ENCODE peak calls at places on chromosome 3, in six cellular contexts. A, N, Y, Z, S and M are unnamed samples.

GRCh38 chr3:152650177-152650576 is 184.8 kb upstream of the P2RY1 start:
- DNase-seq in A (no peak), N (no peak), Y (no peak), Z (peak), S (no peak), M (no peak)

GRCh38 chr3:160150066-160150465 is 75.2 kb upstream of the C3orf80 start:
- DNase-seq in A (no peak), N (no peak), Y (no peak), Z (no peak), S (no peak), M (no peak)

GRCh38 chr3:126994661-126995161 is 11.8 kb downstream of the PLXNA1 start:
- DNase-seq in A (no peak), N (no peak), Y (no peak), Z (no peak), S (no peak), M (no peak)

GRCh38 chr3:113769551-113769950 is 22.7 kb downstream of the ATP6V1A start:
- DNase-seq in A (no peak), N (no peak), Y (peak), Z (peak), S (peak), M (no peak)

GRCh38 chr3:196517142-196517808 is 2.1 kb upstream of the SMCO1 start:
- DNase-seq in A (no peak), N (no peak), Y (no peak), Z (no peak), S (no peak), M (peak)

GRCh38 chr3:5005367-5005766 is 26.1 kb downstream of the BHLHE40 start:
- DNase-seq in A (no peak), N (no peak), Y (no peak), Z (no peak), S (no peak), M (no peak)

GRCh38 chr3:44939581-44940036 is 36.4 kb downstream of the ZDHHC3 start:
- DNase-seq in A (no peak), N (no peak), Y (no peak), Z (peak), S (no peak), M (no peak)

GRCh38 chr3:52532838-52533622 is 627 bp downstream of the NT5DC2 start:
- DNase-seq in A (no peak), N (peak), Y (peak), Z (peak), S (peak), M (peak)

GRCh38 chr3:61315874-61316273 is 64.6 kb upstream of the FHIT start:
- DNase-seq in A (no peak), N (peak), Y (peak), Z (peak), S (no peak), M (no peak)

GRCh38 chr3:79724206-79724605 is 43.6 kb downstream of the ROBO1 start:
- DNase-seq in A (no peak), N (no peak), Y (no peak), Z (no peak), S (no peak), M (no peak)

GRCh38 chr3:108528459-108529231 is 18.2 kb upstream of the MYH15 start:
- DNase-seq in A (no peak), N (no peak), Y (no peak), Z (peak), S (no peak), M (no peak)

GRCh38 chr3:13637953-13638352 is 89.0 kb downstream of the FBLN2 start:
- DNase-seq in A (no peak), N (no peak), Y (no peak), Z (no peak), S (no peak), M (no peak)

GRCh38 chr3:108037770-108038169 is 53.1 kb downstream of the CD47 start:
- DNase-seq in A (no peak), N (no peak), Y (no peak), Z (no peak), S (no peak), M (no peak)

GRCh38 chr3:48845170-48845569 is 2.5 kb downstream of the PRKAR2A start:
- DNase-seq in A (no peak), N (no peak), Y (no peak), Z (peak), S (no peak), M (no peak)

GRCh38 chr3:170532573-170532972 is 53.3 kb downstream of the SLC7A14 start:
- DNase-seq in A (no peak), N (no peak), Y (no peak), Z (no peak), S (no peak), M (no peak)

GRCh38 chr3:184549793-184550585 is 11.6 kb upstream of the EPHB3 start:
- DNase-seq in A (no peak), N (no peak), Y (peak), Z (no peak), S (no peak), M (no peak)

GRCh38 chr3:50168791-50169190 is 13.7 kb downstream of the SEMA3F start:
- DNase-seq in A (no peak), N (peak), Y (no peak), Z (no peak), S (no peak), M (no peak)

GRCh38 chr3:150737874-150738679 is 24.9 kb downstream of the SIAH2 start:
- DNase-seq in A (peak), N (no peak), Y (peak), Z (peak), S (no peak), M (peak)

GRCh38 chr3:42216820-42217416 is 49.1 kb downstream of the CCK start:
- DNase-seq in A (no peak), N (no peak), Y (no peak), Z (peak), S (no peak), M (no peak)

GRCh38 chr3:144457758-144458157 is 486.1 kb downstream of the DIPK2A start:
- DNase-seq in A (no peak), N (no peak), Y (no peak), Z (no peak), S (no peak), M (no peak)

GRCh38 chr3:183339461-183340086 is 86.5 kb downstream of the B3GNT5 start:
- DNase-seq in A (no peak), N (no peak), Y (no peak), Z (no peak), S (no peak), M (no peak)

GRCh38 chr3:190003730-190004129 is 117.0 kb downstream of the P3H2 start:
- DNase-seq in A (peak), N (no peak), Y (peak), Z (peak), S (no peak), M (peak)

GRCh38 chr3:13539671-13540070 is 9.3 kb upstream of the FBLN2 start:
- DNase-seq in A (no peak), N (no peak), Y (no peak), Z (no peak), S (no peak), M (no peak)

GRCh38 chr3:73415118-73415517 is 209.6 kb downstream of the PDZRN3 start:
- DNase-seq in A (no peak), N (no peak), Y (no peak), Z (no peak), S (no peak), M (no peak)

GRCh38 chr3:78287085-78287484 is 1247.2 kb downstream of the ROBO2 start:
- DNase-seq in A (no peak), N (no peak), Y (no peak), Z (no peak), S (no peak), M (no peak)

GRCh38 chr3:90007786-90008499 is 900.5 kb downstream of the EPHA3 start:
- DNase-seq in A (no peak), N (no peak), Y (no peak), Z (peak), S (no peak), M (no peak)

GRCh38 chr3:152436707-152437615 is 168.2 kb downstream of the MBNL1 start:
- DNase-seq in A (no peak), N (no peak), Y (no peak), Z (no peak), S (peak), M (no peak)

GRCh38 chr3:105140899-105141367 is 225.8 kb upstream of the ALCAM start:
- DNase-seq in A (no peak), N (no peak), Y (no peak), Z (no peak), S (no peak), M (no peak)

GRCh38 chr3:68972358-68972979 is 40.1 kb upstream of the TAFA4 start:
- DNase-seq in A (peak), N (peak), Y (peak), Z (peak), S (peak), M (no peak)

GRCh38 chr3:116740293-116740692 is 30.7 kb downstream of the TUSC7 start:
- DNase-seq in A (no peak), N (no peak), Y (no peak), Z (no peak), S (no peak), M (no peak)

GRCh38 chr3:116743062-116743461 is 33.5 kb downstream of the TUSC7 start:
- DNase-seq in A (no peak), N (no peak), Y (no peak), Z (no peak), S (no peak), M (no peak)

GRCh38 chr3:116739678-116740077 is 30.1 kb downstream of the TUSC7 start:
- DNase-seq in A (no peak), N (no peak), Y (no peak), Z (no peak), S (no peak), M (no peak)

DNA sequence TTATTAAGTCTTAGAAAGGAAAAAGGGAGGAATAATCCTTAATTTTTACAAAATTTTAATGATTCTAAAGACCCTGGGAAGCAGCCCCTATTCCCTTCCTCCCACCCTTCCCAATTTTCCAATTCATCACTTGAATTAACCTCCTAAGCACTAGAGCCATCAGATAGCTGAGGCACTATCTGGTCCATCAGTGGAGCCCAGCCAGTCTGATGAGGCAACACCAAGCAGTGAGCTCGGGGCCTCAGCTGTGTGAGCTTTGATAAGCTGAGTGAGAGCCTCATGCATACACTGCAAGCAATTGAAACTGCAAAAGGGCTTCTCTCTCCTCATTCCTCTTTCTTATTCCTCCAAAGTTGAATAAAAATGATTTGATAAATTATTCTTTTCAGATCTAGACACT is 31.9 kb downstream of the TUSC7 start:
- DNase-seq in A (no peak), N (no peak), Y (no peak), Z (peak), S (peak), M (no peak)
- H2AFZ ChIP-seq in A (no peak), N (no peak), Y (no peak), Z (no peak), S (no peak), M (no peak)

GRCh38 chr3:102161362-102162006 is 273.3 kb upstream of the ZPLD1 start:
- DNase-seq in A (no peak), N (no peak), Y (no peak), Z (peak), S (no peak), M (no peak)

GRCh38 chr3:102159810-102160451 is 274.9 kb upstream of the ZPLD1 start:
- DNase-seq in A (no peak), N (no peak), Y (no peak), Z (no peak), S (no peak), M (no peak)

GRCh38 chr3:102158080-102158756 is 276.6 kb upstream of the ZPLD1 start:
- DNase-seq in A (no peak), N (no peak), Y (peak), Z (peak), S (no peak), M (peak)

GRCh38 chr3:102151935-102152334 is 282.9 kb upstream of the ZPLD1 start:
- DNase-seq in A (no peak), N (no peak), Y (no peak), Z (no peak), S (no peak), M (no peak)

GRCh38 chr3:102156426-102156825 is 278.4 kb upstream of the ZPLD1 start:
- DNase-seq in A (no peak), N (no peak), Y (peak), Z (peak), S (no peak), M (peak)
- H2AFZ ChIP-seq in A (no peak), N (no peak), Y (peak), Z (no peak), S (no peak), M (no peak)

GRCh38 chr3:58296269-58296668 is 9.8 kb upstream of the RPP14 start:
- DNase-seq in A (no peak), N (no peak), Y (no peak), Z (no peak), S (no peak), M (no peak)

GRCh38 chr3:58298189-58298588 is 7.9 kb upstream of the RPP14 start:
- DNase-seq in A (no peak), N (no peak), Y (no peak), Z (no peak), S (no peak), M (no peak)

GRCh38 chr3:58296843-58297242 is 9.2 kb upstream of the RPP14 start:
- DNase-seq in A (no peak), N (no peak), Y (no peak), Z (no peak), S (no peak), M (no peak)

DNA sequence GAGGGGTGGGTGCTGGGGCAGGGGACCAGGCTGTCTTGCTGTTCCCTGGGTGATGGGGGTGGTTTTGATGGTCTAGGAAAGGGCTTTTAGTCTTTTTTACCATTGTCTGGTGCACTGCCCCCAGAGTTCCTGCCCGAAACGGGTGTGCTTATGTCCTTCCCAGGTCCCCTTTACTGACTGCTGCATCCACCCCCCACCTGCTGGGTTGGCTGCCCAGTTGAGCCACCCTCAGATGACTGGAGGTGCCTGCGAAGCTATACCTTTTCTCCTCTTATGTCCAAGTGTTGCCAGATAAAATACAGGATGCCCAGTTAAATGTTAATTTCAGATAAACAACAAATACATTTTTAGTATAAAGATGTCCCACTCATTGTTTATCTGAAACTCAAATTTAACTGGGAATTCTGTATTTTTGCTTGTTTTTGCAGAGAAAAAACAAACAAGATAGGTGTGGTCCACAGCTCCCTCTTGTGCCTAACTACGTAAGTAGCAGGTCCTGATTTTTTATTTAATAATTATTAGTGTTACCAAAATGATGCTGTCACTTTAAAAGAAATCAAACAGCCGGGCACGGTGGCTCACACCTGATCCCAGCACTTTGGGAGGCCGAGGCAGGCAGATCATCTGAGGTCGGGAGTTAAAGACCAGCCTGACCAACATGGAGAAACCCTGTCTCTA is 6.1 kb upstream of the RPP14 start:
- DNase-seq in A (no peak), N (peak), Y (peak), Z (peak), S (peak), M (peak)
- H2AFZ ChIP-seq in A (no peak), N (no peak), Y (no peak), Z (no peak), S (no peak), M (no peak)

GRCh38 chr3:137079572-137079971 is 121.8 kb downstream of the IL20RB start:
- DNase-seq in A (no peak), N (no peak), Y (no peak), Z (no peak), S (no peak), M (no peak)

GRCh38 chr3:137081711-137082110 is 123.9 kb downstream of the IL20RB start:
- DNase-seq in A (no peak), N (no peak), Y (no peak), Z (no peak), S (no peak), M (no peak)

GRCh38 chr3:137084579-137084978 is 126.8 kb downstream of the IL20RB start:
- DNase-seq in A (no peak), N (no peak), Y (no peak), Z (no peak), S (no peak), M (no peak)
- H2AFZ ChIP-seq in A (no peak), N (no peak), Y (no peak), Z (no peak), S (no peak), M (no peak)

DNA sequence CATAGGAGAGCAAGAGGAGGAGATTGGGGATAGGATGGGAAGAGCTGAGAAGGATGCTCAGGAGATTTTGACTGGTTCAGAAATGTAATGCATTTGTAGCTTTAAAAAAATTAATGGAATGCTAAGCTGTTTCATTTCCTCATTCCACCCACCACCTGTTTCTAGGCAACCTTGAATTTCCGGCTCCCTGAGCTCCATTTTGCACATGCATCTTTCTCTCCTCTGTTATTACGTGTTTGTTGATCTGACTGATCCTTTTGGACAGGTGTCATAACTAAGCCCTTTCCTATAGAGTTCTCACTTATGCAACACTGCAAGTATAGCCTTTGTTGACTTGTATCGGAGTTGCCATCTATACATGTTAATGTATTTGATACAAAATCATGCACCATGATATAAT is 4.3 kb downstream of the TMPRSS7 start:
- DNase-seq in A (no peak), N (no peak), Y (peak), Z (no peak), S (no peak), M (peak)
- H2AFZ ChIP-seq in A (no peak), N (peak), Y (peak), Z (no peak), S (no peak), M (peak)